ENCODE peak calls at places on chromosome 3, in nine cellular contexts. W, D, P, J, L, Z, V, H and S are unnamed samples. For H3K9me3, the result is how much of the 10 kb centered on the place peaks cover.

GRCh38 chr3:135165260-135165659 is 370.2 kb downstream of the EPHB1 start:
- DNase-seq in D (no peak), W (no peak), L (no peak), P (no peak), J (no peak), H (no peak), Z (no peak), V (no peak), S (no peak)

GRCh38 chr3:146142757-146143156 is 18.2 kb downstream of the PLOD2 start:
- DNase-seq in J (no peak), W (no peak), V (no peak), Z (no peak), L (no peak), P (no peak), H (no peak), D (no peak), S (peak)

GRCh38 chr3:184631339-184631965 is 69.9 kb downstream of the EPHB3 start:
- DNase-seq in Z (no peak), L (no peak), H (peak), J (no peak), V (no peak), D (no peak), W (no peak), P (no peak), S (no peak)

GRCh38 chr3:14234197-14235002 is 55.8 kb downstream of the LSM3 start:
- DNase-seq in P (no peak), J (no peak), H (peak), W (no peak), D (no peak), L (peak), V (peak), Z (peak), S (no peak)

GRCh38 chr3:46398186-46398955 is 8.5 kb downstream of the CCR5AS start:
- DNase-seq in Z (no peak), D (no peak), L (no peak), P (no peak), V (no peak), J (no peak), W (no peak), H (no peak), S (no peak)

GRCh38 chr3:50604628-50605588 is 6.7 kb downstream of the CISH start:
- DNase-seq in D (peak), Z (peak), J (no peak), H (no peak), V (peak), L (no peak), W (no peak), P (peak), S (no peak)

GRCh38 chr3:38556640-38557358 is 60.7 kb downstream of the EXOG start:
- DNase-seq in P (peak), D (no peak), V (no peak), W (no peak), L (peak), H (peak), J (no peak), Z (no peak), S (no peak)

GRCh38 chr3:20197775-20198174 is 11.8 kb upstream of the SGO1 start:
- DNase-seq in V (no peak), J (no peak), W (peak), P (no peak), D (no peak), Z (no peak), L (no peak), H (no peak), S (no peak)

GRCh38 chr3:194051554-194052175 is 84.3 kb upstream of the HES1 start:
- DNase-seq in V (no peak), Z (no peak), J (no peak), W (no peak), H (no peak), P (no peak), L (peak), D (no peak), S (no peak)

GRCh38 chr3:143135150-143135549 is 15.6 kb downstream of the CHST2 start:
- DNase-seq in Z (no peak), D (no peak), P (no peak), J (peak), L (no peak), V (no peak), H (no peak), W (no peak), S (peak)

GRCh38 chr3:35498506-35499210 is 140.7 kb upstream of the ARPP21 start:
- DNase-seq in J (no peak), V (no peak), W (no peak), H (no peak), L (no peak), P (no peak), Z (no peak), D (no peak), S (no peak)

GRCh38 chr3:73637042-73637441 is 12.3 kb upstream of the PDZRN3 start:
- DNase-seq in L (no peak), H (no peak), V (no peak), P (no peak), J (no peak), W (no peak), D (no peak), Z (no peak), S (no peak)

GRCh38 chr3:10260211-10260701 is 12.0 kb downstream of the TATDN2 start:
- DNase-seq in D (no peak), J (no peak), P (no peak), V (no peak), L (no peak), W (no peak), H (no peak), Z (no peak), S (no peak)

GRCh38 chr3:13021934-13022265 is 51.3 kb downstream of the IQSEC1 start:
- DNase-seq in D (no peak), J (no peak), W (no peak), Z (no peak), H (no peak), V (no peak), P (no peak), L (no peak), S (no peak)

GRCh38 chr3:71035886-71036285 is 547.6 kb downstream of the FOXP1 start:
- DNase-seq in V (no peak), P (no peak), J (no peak), D (no peak), Z (no peak), H (no peak), L (no peak), W (no peak), S (no peak)

GRCh38 chr3:150917941-150918340 is 12.7 kb upstream of the MINDY4B start:
- DNase-seq in Z (no peak), W (no peak), D (no peak), P (no peak), L (no peak), J (no peak), H (no peak), V (no peak), S (no peak)

GRCh38 chr3:9088431-9089353 is 125.4 kb upstream of the RAD18 start:
- DNase-seq in H (no peak), J (no peak), Z (no peak), D (no peak), W (no peak), V (peak), P (peak), L (no peak), S (no peak)

GRCh38 chr3:51679318-51679717 is 8.3 kb downstream of the TEX264 start:
- DNase-seq in J (no peak), L (no peak), W (no peak), H (no peak), P (no peak), V (no peak), D (no peak), Z (no peak), S (no peak)

GRCh38 chr3:192883512-192883911 is 34.1 kb downstream of the MB21D2 start:
- DNase-seq in J (no peak), W (no peak), Z (no peak), P (no peak), L (no peak), H (no peak), D (no peak), V (no peak), S (no peak)

GRCh38 chr3:71299160-71299559 is 284.4 kb downstream of the FOXP1 start:
- DNase-seq in V (no peak), D (no peak), Z (no peak), L (no peak), W (no peak), J (no peak), P (no peak), H (no peak), S (no peak)

GRCh38 chr3:37905987-37906674 is 44.5 kb downstream of the CTDSPL start:
- DNase-seq in P (no peak), D (no peak), J (no peak), W (no peak), H (no peak), V (no peak), L (peak), Z (no peak), S (no peak)

GRCh38 chr3:195177432-195178123 is 93.4 kb downstream of the XXYLT1 start:
- DNase-seq in D (no peak), Z (no peak), J (no peak), W (no peak), P (no peak), H (no peak), V (no peak), L (peak), S (no peak)

GRCh38 chr3:11482024-11482423 is 161.7 kb downstream of the VGLL4 start:
- DNase-seq in D (peak), V (peak), J (no peak), W (no peak), Z (peak), P (peak), L (no peak), H (no peak), S (no peak)

GRCh38 chr3:6254490-6254889 is 606.4 kb upstream of the GRM7 start:
- DNase-seq in D (no peak), H (no peak), V (no peak), P (no peak), Z (no peak), L (no peak), J (no peak), W (no peak), S (no peak)

GRCh38 chr3:86937306-86937791 is 53.6 kb downstream of the VGLL3 start:
- DNase-seq in D (no peak), L (peak), H (no peak), P (peak), Z (peak), V (no peak), J (no peak), W (no peak), S (no peak)

GRCh38 chr3:138046084-138046483 is 36.1 kb downstream of the CLDN18 start:
- DNase-seq in V (no peak), L (no peak), J (no peak), H (no peak), D (no peak), Z (no peak), P (no peak), W (no peak), S (no peak)

GRCh38 chr3:97896547-97896946 is 74.7 kb downstream of the CRYBG3 start:
- DNase-seq in W (no peak), D (no peak), L (no peak), H (no peak), J (no peak), P (no peak), Z (no peak), V (no peak), S (no peak)

GRCh38 chr3:135491478-135491877 is 474.1 kb upstream of the PPP2R3A start:
- DNase-seq in L (no peak), D (no peak), J (no peak), P (no peak), V (no peak), Z (no peak), H (no peak), W (no peak), S (no peak)

GRCh38 chr3:37115451-37115850 is 58.9 kb downstream of the LRRFIP2 start:
- DNase-seq in H (no peak), J (no peak), V (no peak), L (no peak), D (no peak), P (no peak), W (no peak), Z (no peak), S (no peak)

DNA sequence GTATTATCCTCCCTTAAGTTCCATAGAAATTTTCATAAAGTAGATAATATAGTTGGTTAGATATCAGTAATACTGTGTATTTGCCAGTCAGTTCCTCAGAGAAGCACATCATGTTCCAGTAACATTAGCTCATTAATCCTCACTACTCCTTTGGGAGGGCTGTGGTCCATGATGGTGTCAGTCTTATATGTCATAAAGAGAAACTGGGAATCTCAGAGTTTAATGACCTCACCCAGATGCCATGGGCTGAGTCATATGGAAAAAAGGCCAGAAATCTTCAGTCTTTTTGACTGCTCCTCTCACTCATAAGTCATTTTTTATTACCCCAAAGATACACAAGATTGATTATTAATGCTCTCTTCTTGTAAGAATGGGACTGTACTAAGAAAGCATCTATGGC is 188.6 kb downstream of the CHL1 start:
- DNase-seq in W (no peak), D (no peak), Z (no peak), H (no peak), P (no peak), J (no peak), V (no peak), L (no peak), S (no peak)
- H3K9me3 ChIP-seq in W (under half), D (under half), Z (under half), H (under half), P (under half), J (under half), V (under half), L (under half), S (under half)

DNA sequence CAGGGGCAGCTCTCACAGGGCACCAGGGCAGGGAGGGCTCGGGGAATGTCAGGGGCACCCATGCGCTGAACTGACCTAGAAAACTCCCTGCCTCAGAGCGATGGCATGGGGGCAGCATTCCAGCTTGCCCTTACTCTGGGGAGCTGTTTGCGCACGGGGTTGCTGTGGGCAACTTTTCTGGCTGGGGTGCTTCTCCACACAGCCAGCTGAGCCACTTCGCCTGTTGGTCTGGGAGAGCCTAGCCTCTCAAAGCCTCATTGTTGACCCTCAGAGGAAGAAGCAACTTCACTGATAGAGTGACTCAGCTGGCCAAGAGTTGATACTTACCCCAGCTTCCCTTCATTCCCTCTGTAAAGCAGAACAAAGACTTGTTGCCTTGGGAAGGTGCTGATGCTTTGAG is 42.6 kb upstream of the MRPS22 start:
- DNase-seq in D (no peak), H (no peak), W (no peak), Z (no peak), L (no peak), J (no peak), P (no peak), V (no peak), S (no peak)
- H3K9me3 ChIP-seq in D (under half), H (under half), W (under half), Z (under half), L (under half), J (under half), P (under half), V (under half), S (under half)

DNA sequence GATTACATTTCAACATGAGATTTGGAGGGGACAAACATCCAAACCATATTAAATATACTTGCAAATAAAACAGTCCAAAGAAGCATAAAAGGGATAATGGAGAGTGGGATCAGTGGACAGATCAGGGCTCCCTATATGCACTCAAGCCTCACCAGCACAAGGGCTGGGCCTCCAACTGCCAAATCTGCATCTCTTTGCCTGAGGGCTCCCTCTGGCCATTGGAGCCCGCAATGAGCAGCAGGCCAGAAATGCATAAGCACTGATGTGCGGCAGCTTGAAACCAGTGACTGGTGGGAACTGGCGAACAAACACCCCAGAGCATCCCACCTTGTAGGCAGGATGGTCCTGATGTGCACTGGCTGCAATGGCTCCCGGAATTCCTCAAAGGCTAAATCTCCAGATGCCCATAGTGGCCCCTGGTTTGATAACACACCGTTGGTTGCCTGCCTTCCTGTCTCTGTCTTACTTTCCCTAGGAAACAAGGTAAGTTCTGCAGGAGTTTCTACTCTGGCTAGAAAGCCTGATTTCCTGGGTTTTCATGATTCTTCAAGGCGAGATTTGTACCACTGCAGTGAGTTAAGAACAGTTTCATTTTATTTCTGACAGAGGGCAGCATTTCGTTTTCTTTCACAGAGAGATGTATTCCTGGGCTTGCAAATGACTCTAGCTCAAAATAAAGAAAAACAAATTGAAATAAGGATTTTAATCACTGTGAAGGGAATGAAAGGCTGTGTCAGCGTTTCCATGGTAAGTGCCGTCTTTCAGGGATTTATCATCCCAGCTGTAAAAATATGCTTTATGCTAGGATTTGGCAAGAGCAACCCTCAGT is 56.0 kb upstream of the POMGNT2 start:
- DNase-seq in Z (no peak), D (no peak), L (no peak), J (no peak), P (no peak), V (no peak), H (no peak), W (no peak), S (no peak)
- H3K9me3 ChIP-seq in Z (under half), D (under half), L (under half), J (under half), P (under half), V (under half), H (under half), W (under half), S (under half)

GRCh38 chr3:17204049-17204650 is 319.4 kb downstream of the PLCL2 start:
- DNase-seq in L (no peak), P (no peak), W (no peak), J (no peak), V (no peak), H (no peak), Z (no peak), D (no peak), S (no peak)
- H3K9me3 ChIP-seq in L (under half), P (under half), W (under half), J (under half), V (under half), H (under half), Z (under half), D (under half), S (under half)